ENCODE peak calls at places on chromosome 21, in ten cellular contexts. I is endothelial cell of umbilical vein; V is kidney epithelial cell; O is AG10803; J is neural progenitor cell; B is PC-9; G is thoracic aorta; S is PC-3; L is CD8-positive, alpha-beta T cell; T is HFF-Myc. Y is an unnamed sample.

GRCh38 chr21:34897828-34898227 is 151.3 kb downstream of the RUNX1 start:
- DNase-seq in I (no peak), V (no peak), O (no peak), J (no peak), B (no peak), G (no peak), S (no peak), L (no peak), T (no peak), Y (no peak)

GRCh38 chr21:15000076-15000475 is 64.7 kb downstream of the NRIP1 start:
- DNase-seq in I (no peak), V (peak), O (peak), J (no peak), B (no peak), G (no peak), S (peak), L (no peak), T (no peak), Y (no peak)

GRCh38 chr21:46226920-46227599 is 1.5 kb downstream of the LSS start:
- DNase-seq in I (no peak), V (no peak), O (peak), J (no peak), B (no peak), G (no peak), S (no peak), L (no peak), T (no peak), Y (peak)

GRCh38 chr21:25179116-25179515 is 428.2 kb downstream of the MRPL39 start:
- DNase-seq in I (no peak), V (no peak), O (peak), J (no peak), B (no peak), G (no peak), S (no peak), L (no peak), T (no peak), Y (no peak)

GRCh38 chr21:17370750-17371325 is 142.0 kb upstream of the CXADR start:
- DNase-seq in I (no peak), V (no peak), O (no peak), J (no peak), B (no peak), G (no peak), S (no peak), L (no peak), T (no peak), Y (no peak)

GRCh38 chr21:19122371-19122770 is 718.8 kb upstream of the TMPRSS15 start:
- DNase-seq in I (no peak), V (no peak), O (no peak), J (no peak), B (no peak), G (no peak), S (no peak), L (no peak), T (no peak), Y (no peak)

GRCh38 chr21:14737278-14737677 is 191.2 kb upstream of the SAMSN1 start:
- DNase-seq in I (peak), V (no peak), O (no peak), J (no peak), B (no peak), G (no peak), S (no peak), L (no peak), T (no peak), Y (no peak)

GRCh38 chr21:23968008-23968407 is 1639.3 kb downstream of the MRPL39 start:
- DNase-seq in I (no peak), V (no peak), O (no peak), J (no peak), B (no peak), G (no peak), S (no peak), L (no peak), T (no peak), Y (no peak)

GRCh38 chr21:21712761-21713558 is 714.8 kb downstream of the NCAM2 start:
- DNase-seq in I (peak), V (no peak), O (peak), J (no peak), B (no peak), G (no peak), S (no peak), L (no peak), T (no peak), Y (no peak)

GRCh38 chr21:27645285-27645684 is 678.4 kb upstream of the ADAMTS5 start:
- DNase-seq in I (no peak), V (no peak), O (no peak), J (no peak), B (no peak), G (no peak), S (peak), L (no peak), T (no peak), Y (no peak)

GRCh38 chr21:33971492-33972013 is 55.9 kb upstream of the ATP5PO start:
- DNase-seq in I (peak), V (no peak), O (peak), J (peak), B (no peak), G (no peak), S (peak), L (no peak), T (no peak), Y (no peak)

GRCh38 chr21:33265664-33266049 is 510 bp upstream of the IL10RB start:
- DNase-seq in I (no peak), V (no peak), O (no peak), J (peak), B (peak), G (no peak), S (peak), L (no peak), T (no peak), Y (peak)

GRCh38 chr21:41374867-41375533 is 13.2 kb downstream of the MX2 start:
- DNase-seq in I (no peak), V (no peak), O (no peak), J (no peak), B (no peak), G (no peak), S (no peak), L (no peak), T (no peak), Y (no peak)

GRCh38 chr21:34122047-34122446 is 48.7 kb downstream of the MRPS6 start:
- DNase-seq in I (no peak), V (no peak), O (no peak), J (no peak), B (no peak), G (no peak), S (no peak), L (no peak), T (no peak), Y (no peak)

GRCh38 chr21:35962917-35963316 is 97.4 kb downstream of the SETD4 start:
- DNase-seq in I (no peak), V (no peak), O (no peak), J (no peak), B (no peak), G (no peak), S (no peak), L (no peak), T (no peak), Y (no peak)

GRCh38 chr21:33789697-33790096 is 125.9 kb downstream of the ATP5PO start:
- DNase-seq in I (peak), V (no peak), O (peak), J (no peak), B (no peak), G (no peak), S (no peak), L (no peak), T (no peak), Y (no peak)

GRCh38 chr21:40717008-40717407 is 129.9 kb downstream of the DSCAM start:
- DNase-seq in I (no peak), V (no peak), O (no peak), J (no peak), B (no peak), G (no peak), S (no peak), L (no peak), T (no peak), Y (no peak)

GRCh38 chr21:45431781-45432572 is 27.0 kb downstream of the COL18A1 start:
- DNase-seq in I (no peak), V (no peak), O (no peak), J (no peak), B (no peak), G (no peak), S (no peak), L (no peak), T (no peak), Y (no peak)

GRCh38 chr21:34029724-34030528 is 43.5 kb upstream of the MRPS6 start:
- DNase-seq in I (peak), V (peak), O (peak), J (peak), B (peak), G (no peak), S (peak), L (no peak), T (peak), Y (peak)

GRCh38 chr21:26800455-26801454 is 44.5 kb downstream of the ADAMTS1 start:
- DNase-seq in I (no peak), V (no peak), O (peak), J (no peak), B (no peak), G (no peak), S (no peak), L (no peak), T (no peak), Y (no peak)

GRCh38 chr21:42102063-42102462 is 30.9 kb downstream of the UMODL1 start:
- DNase-seq in I (no peak), V (peak), O (peak), J (no peak), B (no peak), G (no peak), S (peak), L (no peak), T (no peak), Y (no peak)

GRCh38 chr21:23127973-23128372 is 2129.8 kb downstream of the NCAM2 start:
- DNase-seq in I (no peak), V (no peak), O (no peak), J (no peak), B (no peak), G (no peak), S (no peak), L (no peak), T (no peak), Y (no peak)

GRCh38 chr21:34035619-34036354 is 37.6 kb upstream of the MRPS6 start:
- DNase-seq in I (no peak), V (no peak), O (no peak), J (peak), B (no peak), G (no peak), S (no peak), L (no peak), T (no peak), Y (no peak)

GRCh38 chr21:39675595-39675994 is 62.9 kb downstream of the B3GALT5 start:
- DNase-seq in I (no peak), V (no peak), O (no peak), J (no peak), B (no peak), G (no peak), S (no peak), L (no peak), T (no peak), Y (no peak)
- TF ChIP-seq CTCF in I (no peak), V (peak), O (no peak), J (peak), B (no peak), G (no peak), S (no peak), L (no peak), T (no peak), Y (no peak)

GRCh38 chr21:20276377-20276776 is 721.8 kb upstream of the NCAM2 start:
- DNase-seq in I (no peak), V (no peak), O (no peak), J (no peak), B (no peak), G (no peak), S (no peak), L (no peak), T (no peak), Y (no peak)
- H3K4me3 ChIP-seq in I (no peak), V (no peak), O (no peak), J (no peak), B (no peak), G (no peak), S (no peak), L (no peak), T (no peak), Y (no peak)

GRCh38 chr21:30028537-30028936 is 88.7 kb upstream of the GRIK1 start:
- DNase-seq in I (no peak), V (no peak), O (no peak), J (no peak), B (no peak), G (no peak), S (no peak), L (no peak), T (no peak), Y (no peak)
- TF ChIP-seq CTCF in I (no peak), V (no peak), O (no peak), J (no peak), B (no peak), G (no peak), S (no peak), L (no peak), T (no peak), Y (no peak)

GRCh38 chr21:43812957-43813730 is 23.8 kb downstream of the RRP1 start:
- DNase-seq in I (no peak), V (no peak), O (no peak), J (no peak), B (no peak), G (no peak), S (no peak), L (no peak), T (no peak), Y (no peak)

GRCh38 chr21:43811262-43812105 is 22.1 kb downstream of the RRP1 start:
- DNase-seq in I (no peak), V (no peak), O (no peak), J (no peak), B (no peak), G (no peak), S (no peak), L (no peak), T (no peak), Y (no peak)

GRCh38 chr21:43810505-43811261 is 21.3 kb downstream of the RRP1 start:
- DNase-seq in I (peak), V (no peak), O (peak), J (peak), B (no peak), G (no peak), S (peak), L (peak), T (peak), Y (peak)

GRCh38 chr21:43814215-43815106 is 25.1 kb downstream of the RRP1 start:
- DNase-seq in I (no peak), V (no peak), O (peak), J (peak), B (no peak), G (no peak), S (no peak), L (no peak), T (no peak), Y (no peak)

GRCh38 chr21:43812139-43812821 is 22.9 kb downstream of the RRP1 start:
- DNase-seq in I (peak), V (no peak), O (peak), J (no peak), B (no peak), G (no peak), S (no peak), L (no peak), T (no peak), Y (no peak)
- H3K4me3 ChIP-seq in I (no peak), V (no peak), O (peak), J (no peak), B (no peak), G (peak), S (peak), L (no peak), T (no peak), Y (peak)

GRCh38 chr21:29316806-29317205 is 18.1 kb downstream of the BACH1 start:
- DNase-seq in I (no peak), V (no peak), O (no peak), J (no peak), B (no peak), G (no peak), S (no peak), L (no peak), T (no peak), Y (no peak)

GRCh38 chr21:29315155-29315749 is 16.5 kb downstream of the BACH1 start:
- DNase-seq in I (no peak), V (no peak), O (no peak), J (no peak), B (no peak), G (no peak), S (no peak), L (no peak), T (no peak), Y (no peak)

GRCh38 chr21:29318354-29318753 is 19.6 kb downstream of the BACH1 start:
- DNase-seq in I (no peak), V (no peak), O (peak), J (no peak), B (no peak), G (no peak), S (no peak), L (no peak), T (no peak), Y (no peak)

GRCh38 chr21:29313662-29314408 is 15.1 kb downstream of the BACH1 start:
- DNase-seq in I (peak), V (no peak), O (no peak), J (no peak), B (no peak), G (no peak), S (no peak), L (no peak), T (no peak), Y (no peak)

DNA sequence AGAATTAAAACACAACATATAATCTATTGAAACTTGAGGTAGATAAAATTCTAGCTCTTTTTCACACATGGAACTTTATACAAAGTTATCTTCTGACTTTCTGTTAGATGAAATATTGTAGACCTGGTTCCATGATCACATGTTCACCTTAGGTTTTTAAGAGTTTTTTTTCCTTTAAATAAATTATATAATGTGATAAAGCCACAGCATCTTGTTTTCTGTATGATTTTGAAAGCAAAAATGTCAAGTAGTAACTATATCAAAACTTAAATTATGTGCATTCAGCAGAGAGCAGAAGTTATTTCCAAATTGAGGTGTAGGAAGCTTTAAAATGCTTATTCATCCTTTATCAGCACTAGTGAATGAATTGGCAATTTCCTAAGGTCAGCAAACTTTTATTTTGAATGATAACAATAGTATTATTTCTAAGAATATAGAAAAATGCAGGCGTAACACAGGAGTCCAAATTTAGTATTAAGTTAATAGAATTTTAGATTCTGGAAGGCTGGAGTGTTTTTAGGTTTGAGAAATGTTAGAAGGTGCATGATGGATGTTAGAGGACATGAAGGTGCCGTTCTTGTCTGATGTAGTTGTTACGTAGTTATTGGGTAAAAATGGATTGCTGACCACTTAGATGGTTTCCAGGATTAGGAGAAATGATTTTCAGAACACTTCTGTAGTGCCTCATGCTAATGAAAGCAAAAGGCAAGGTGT is 17.5 kb downstream of the BACH1 start:
- DNase-seq in I (no peak), V (no peak), O (no peak), J (no peak), B (no peak), G (no peak), S (no peak), L (no peak), T (no peak), Y (no peak)
- TF ChIP-seq CTCF in I (no peak), V (no peak), O (no peak), J (no peak), B (no peak), G (no peak), S (no peak), L (no peak), T (no peak), Y (no peak)

Y was measured in Peyer's patch.